ENCODE peak calls at places on chromosomes 11 and 22, in five cellular contexts. T is uterus, P is stomach, E is endothelial cell of umbilical vein, V is adrenal gland. C is an unnamed sample.
A peak's percentile ranks its signal among the peaks of the same experiment; 100 is the strongest.

GRCh38 chr11:46918087-46918751 is at the start of gene LRP4:
- DNase-seq in E (no peak), V (peak; percentile 49), P (peak; percentile 52), T (peak; percentile 37), C (peak; percentile 32)

GRCh38 chr22:36233796-36234195 is 5.5 kb downstream of the APOL2 start:
- DNase-seq in T (no peak), E (no peak), V (no peak), P (no peak), C (no peak)

GRCh38 chr22:30305519-30305905 is 16.2 kb upstream of the CASTOR1 start:
- DNase-seq in T (peak; percentile 73), V (peak; percentile 70), P (peak; percentile 62), E (peak; percentile 55), C (no peak)

GRCh38 chr11:12682288-12682687 is 8.1 kb downstream of the TEAD1 start:
- DNase-seq in V (no peak), P (no peak), T (no peak), E (no peak), C (no peak)

GRCh38 chr22:49158741-49159564 is 668.7 kb downstream of the BRD1 start:
- DNase-seq in V (peak; percentile 7), T (no peak), E (no peak), P (no peak), C (no peak)

GRCh38 chr11:70522613-70523311 is 124.4 kb downstream of the CTTN start:
- DNase-seq in E (no peak), V (no peak), P (peak; percentile 31), T (no peak), C (no peak)

GRCh38 chr11:121153472-121153871 is 52.4 kb downstream of the TECTA start:
- DNase-seq in T (no peak), P (no peak), E (no peak), V (no peak), C (no peak)

GRCh38 chr11:67054851-67055523 is 1.7 kb upstream of the RHOD start:
- DNase-seq in E (peak; percentile 65), P (peak; percentile 74), V (peak; percentile 98), T (no peak), C (no peak)

GRCh38 chr11:75268626-75269366 is 28.2 kb downstream of the TPBGL start:
- DNase-seq in V (no peak), T (no peak), P (no peak), E (no peak), C (no peak)

GRCh38 chr22:17359501-17359900 is 9.8 kb upstream of the CECR2 start:
- DNase-seq in V (no peak), P (no peak), E (no peak), T (no peak), C (no peak)

GRCh38 chr22:19131685-19132015 is 542 bp downstream of the TSSK2 start:
- DNase-seq in V (no peak), E (no peak), P (no peak), T (no peak), C (no peak)

GRCh38 chr22:49951001-49951677 is 9.4 kb upstream of the PIM3 start:
- DNase-seq in V (no peak), T (no peak), E (no peak), P (peak; percentile 99), C (peak; percentile 99)

GRCh38 chr11:3132831-3133455 is 32.2 kb downstream of the OSBPL5 start:
- DNase-seq in P (no peak), T (peak; percentile 10), E (no peak), V (no peak), C (no peak)

GRCh38 chr11:60428517-60428916 is 855 bp upstream of the MS4A5 start:
- DNase-seq in V (no peak), T (no peak), P (no peak), E (no peak), C (no peak)

GRCh38 chr11:61777234-61778090 is 14.9 kb downstream of the TMEM258 start:
- DNase-seq in V (peak; percentile 86), P (peak; percentile 77), T (no peak), E (peak; percentile 43), C (no peak)

GRCh38 chr11:15967166-15967565 is 389.2 kb downstream of the SOX6 start:
- DNase-seq in V (no peak), P (no peak), T (no peak), E (peak; percentile 15), C (peak; percentile 29)

GRCh38 chr11:113533425-113533698 is 58.2 kb upstream of the DRD2 start:
- DNase-seq in V (no peak), E (no peak), P (no peak), T (no peak), C (no peak)

DNA sequence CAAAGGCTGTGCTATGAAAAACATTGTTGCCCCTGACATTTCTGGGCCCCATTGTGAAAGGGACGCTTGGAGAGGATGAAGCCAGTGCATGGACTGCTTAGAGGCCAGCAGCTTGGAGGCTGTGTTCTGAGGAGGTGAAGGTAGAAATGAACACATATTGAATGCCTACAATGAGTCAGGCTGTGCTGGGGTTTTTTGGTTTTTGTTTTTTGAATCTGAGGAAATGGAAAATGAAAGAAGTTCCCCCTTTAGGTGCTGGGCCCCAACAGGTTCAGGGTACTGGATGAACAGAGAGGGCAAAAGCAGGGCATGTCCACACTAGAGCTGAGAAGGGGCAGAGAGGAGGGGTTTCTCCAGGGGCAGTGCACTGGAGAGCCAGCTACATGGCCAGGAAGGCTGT is 166.1 kb upstream of the API5 start:
- DNase-seq in T (no peak), P (no peak), E (no peak), V (no peak), C (no peak)
- TF ChIP-seq POLR2A in T (no peak), P (no peak), E (no peak), V (no peak), C (no peak)

GRCh38 chr11:62839050-62840015 is at the start of gene WDR74:
- DNase-seq in V (peak; percentile 93), P (peak; percentile 93), E (peak; percentile 93), T (peak; percentile 92), C (peak; percentile 93)

GRCh38 chr11:62844154-62844553 is 4.8 kb upstream of the WDR74 start:
- DNase-seq in T (no peak), E (no peak), V (no peak), P (no peak), C (no peak)

GRCh38 chr11:62846177-62846576 is 6.8 kb upstream of the WDR74 start:
- DNase-seq in T (no peak), P (no peak), E (no peak), V (no peak), C (no peak)

GRCh38 chr11:62841361-62842170 is 2.2 kb upstream of the WDR74 start:
- DNase-seq in V (peak; percentile 92), T (peak; percentile 92), P (peak; percentile 83), E (peak; percentile 99), C (peak; percentile 86)

DNA sequence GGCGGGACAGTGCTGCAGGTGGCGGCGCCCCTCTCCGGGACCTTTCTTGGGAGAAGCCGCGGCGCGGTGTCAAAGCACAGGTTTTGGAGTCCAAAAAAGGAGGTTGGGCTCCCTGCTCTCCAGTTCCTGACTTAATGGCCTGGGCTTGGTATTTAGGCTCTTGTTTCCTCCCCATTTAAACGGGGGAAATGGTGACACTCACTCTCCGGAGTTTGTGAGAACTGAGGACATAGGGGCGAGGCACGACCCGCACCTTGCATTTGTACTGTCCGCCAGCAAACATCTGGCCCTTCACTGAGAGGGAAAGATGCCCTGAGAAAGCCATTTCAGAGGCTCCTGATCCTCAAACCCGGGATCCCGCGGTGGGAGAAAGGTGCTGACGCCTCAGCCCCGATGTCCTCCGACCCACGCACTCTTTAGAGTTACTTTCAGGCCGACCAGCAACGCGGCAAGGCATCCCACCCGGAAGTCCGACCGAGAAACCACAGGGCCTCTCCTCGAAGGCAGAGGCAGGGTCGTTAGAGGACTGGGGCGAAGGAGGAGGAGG is 2.9 kb upstream of the WDR74 start:
- DNase-seq in T (peak; percentile 56), P (peak; percentile 27), V (peak; percentile 18), E (no peak), C (no peak)
- TF ChIP-seq POLR2A in T (no peak), P (no peak), V (no peak), E (no peak), C (peak; percentile 23)

DNA sequence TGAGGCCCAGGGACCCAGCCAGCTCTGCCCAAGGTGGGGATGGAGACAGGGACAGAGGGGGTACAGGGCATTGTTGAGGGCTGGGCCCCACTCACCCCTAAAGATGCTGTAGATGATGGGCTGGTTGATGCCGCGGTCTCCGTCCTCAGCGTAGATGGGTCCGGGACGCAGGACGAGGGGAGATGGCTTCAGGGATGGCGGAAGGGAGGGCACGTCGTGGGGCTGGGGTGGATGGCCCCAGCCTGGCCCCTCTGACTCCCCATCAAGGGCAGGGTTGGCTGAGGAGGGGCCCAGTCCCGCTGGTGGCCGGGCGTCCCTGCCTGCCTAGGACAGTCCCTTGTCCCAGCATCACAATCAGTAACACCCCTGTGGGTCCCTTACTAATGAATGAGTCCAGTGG is 4.5 kb upstream of the IRF7 start:
- DNase-seq in E (no peak), P (no peak), T (no peak), V (no peak), C (no peak)
- TF ChIP-seq POLR2A in E (no peak), P (no peak), T (no peak), V (no peak), C (no peak)

GRCh38 chr11:17208257-17208999 is 642 bp upstream of the PIK3C2A start:
- DNase-seq in V (peak; percentile 74), E (peak; percentile 88), T (peak; percentile 61), P (peak; percentile 65), C (peak; percentile 72)
- TF ChIP-seq POLR2A in V (no peak), E (no peak), T (no peak), P (no peak), C (no peak)

GRCh38 chr11:122888162-122888561 is 5.6 kb downstream of the JHY start:
- DNase-seq in P (no peak), T (no peak), E (no peak), V (no peak), C (no peak)

GRCh38 chr11:122882189-122882808 is at the start of gene JHY:
- DNase-seq in P (no peak), T (no peak), E (no peak), V (no peak), C (no peak)

GRCh38 chr11:122879785-122880184 is 2.8 kb upstream of the JHY start:
- DNase-seq in T (no peak), P (no peak), E (no peak), V (no peak), C (no peak)

GRCh38 chr11:122883682-122883981 is 1.1 kb downstream of the JHY start:
- DNase-seq in V (no peak), P (no peak), E (no peak), T (no peak), C (no peak)

GRCh38 chr11:122882809-122883681 is 486 bp downstream of the JHY start:
- DNase-seq in E (peak; percentile 50), T (peak; percentile 30), P (peak; percentile 49), V (peak; percentile 13), C (peak; percentile 25)
- TF ChIP-seq POLR2A in E (peak; percentile 53), T (no peak), P (no peak), V (no peak), C (no peak)

GRCh38 chr22:45272498-45272897 is 12.3 kb upstream of the UPK3A start:
- DNase-seq in V (no peak), T (no peak), P (no peak), E (no peak), C (no peak)
- TF ChIP-seq POLR2A in V (no peak), T (no peak), P (no peak), E (no peak), C (no peak)

C was measured in prostate gland.